ENCODE peak calls at places on chromosomes 4 and X, in five cellular contexts. One of them, this sample, is unnamed.

GRCh38 chr4:56990109-56990508 is 11.4 kb downstream of the POLR2B start:
- DNase-seq in hepatocyte: no peak
- DNase-seq in PC-3: peak
- DNase-seq in neural progenitor cell: no peak
- DNase-seq in GM23338: no peak
- DNase-seq in this sample: peak

GRCh38 chrX:136130931-136131843 is 16.1 kb upstream of the FHL1 start:
- DNase-seq in hepatocyte: no peak
- DNase-seq in PC-3: peak
- DNase-seq in neural progenitor cell: no peak
- DNase-seq in GM23338: no peak
- DNase-seq in this sample: peak

GRCh38 chr4:28462766-28463165 is 1602.1 kb downstream of the STIM2 start:
- DNase-seq in hepatocyte: peak
- DNase-seq in PC-3: peak
- DNase-seq in neural progenitor cell: peak
- DNase-seq in GM23338: peak
- DNase-seq in this sample: peak

GRCh38 chrX:69388526-69388925 is 115.6 kb upstream of the NALF2 start:
- DNase-seq in hepatocyte: no peak
- DNase-seq in PC-3: no peak
- DNase-seq in neural progenitor cell: no peak
- DNase-seq in GM23338: no peak
- DNase-seq in this sample: no peak

GRCh38 chr4:38909015-38909414 is 41.4 kb downstream of the FAM114A1 start:
- DNase-seq in hepatocyte: no peak
- DNase-seq in PC-3: no peak
- DNase-seq in neural progenitor cell: no peak
- DNase-seq in GM23338: no peak
- DNase-seq in this sample: no peak

GRCh38 chrX:110944793-110945466 is 149.3 kb upstream of the CHRDL1 start:
- DNase-seq in hepatocyte: no peak
- DNase-seq in PC-3: no peak
- DNase-seq in neural progenitor cell: peak
- DNase-seq in GM23338: peak
- DNase-seq in this sample: no peak

GRCh38 chr4:119299221-119300071 is 22.5 kb downstream of the FABP2 start:
- DNase-seq in hepatocyte: peak
- DNase-seq in PC-3: peak
- DNase-seq in neural progenitor cell: no peak
- DNase-seq in GM23338: peak
- DNase-seq in this sample: peak

GRCh38 chr4:14632041-14632440 is 370.2 kb upstream of the CPEB2 start:
- DNase-seq in hepatocyte: no peak
- DNase-seq in PC-3: no peak
- DNase-seq in neural progenitor cell: no peak
- DNase-seq in GM23338: no peak
- DNase-seq in this sample: no peak

GRCh38 chr4:153616005-153616555 is 68.0 kb upstream of the TLR2 start:
- DNase-seq in hepatocyte: no peak
- DNase-seq in PC-3: no peak
- DNase-seq in neural progenitor cell: no peak
- DNase-seq in GM23338: no peak
- DNase-seq in this sample: no peak

GRCh38 chr4:76830612-76831474 is 67.1 kb downstream of the SOWAHB start:
- DNase-seq in hepatocyte: peak
- DNase-seq in PC-3: peak
- DNase-seq in neural progenitor cell: peak
- DNase-seq in GM23338: peak
- DNase-seq in this sample: peak

DNA sequence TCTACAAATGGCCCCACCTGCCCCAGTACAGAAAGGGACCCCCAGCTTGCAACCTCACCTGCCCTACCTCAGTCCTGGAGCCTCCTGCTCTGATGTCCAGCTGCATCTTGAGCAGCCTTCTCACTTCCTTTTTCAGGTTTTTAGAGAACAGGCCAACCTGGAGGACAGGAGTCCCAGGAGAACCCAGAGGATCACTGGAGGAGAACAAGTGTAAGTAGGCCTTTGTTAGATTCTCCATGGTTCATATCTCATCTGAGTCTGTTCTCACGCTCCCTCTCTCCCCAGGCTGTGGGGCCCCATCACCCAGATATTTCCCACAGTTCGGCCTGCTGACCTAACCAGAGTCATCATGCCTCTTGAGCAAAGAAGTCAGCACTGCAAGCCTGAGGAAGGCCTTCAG is 3.6 kb downstream of the MAGEA11 start:
- DNase-seq in hepatocyte: no peak
- DNase-seq in PC-3: no peak
- DNase-seq in neural progenitor cell: no peak
- DNase-seq in GM23338: no peak
- DNase-seq in this sample: no peak
- TF ChIP-seq EZH2phosphoT487 in hepatocyte: no peak
- TF ChIP-seq EZH2phosphoT487 in PC-3: no peak
- TF ChIP-seq EZH2phosphoT487 in neural progenitor cell: no peak
- TF ChIP-seq EZH2phosphoT487 in GM23338: no peak
- TF ChIP-seq EZH2phosphoT487 in this sample: no peak

GRCh38 chrX:40140706-40141499 is 43.1 kb upstream of the BCOR start:
- DNase-seq in hepatocyte: no peak
- DNase-seq in PC-3: no peak
- DNase-seq in neural progenitor cell: peak
- DNase-seq in GM23338: peak
- DNase-seq in this sample: peak
- H3K27ac ChIP-seq in hepatocyte: peak
- H3K27ac ChIP-seq in PC-3: no peak
- H3K27ac ChIP-seq in neural progenitor cell: no peak
- H3K27ac ChIP-seq in GM23338: peak
- H3K27ac ChIP-seq in this sample: peak

DNA sequence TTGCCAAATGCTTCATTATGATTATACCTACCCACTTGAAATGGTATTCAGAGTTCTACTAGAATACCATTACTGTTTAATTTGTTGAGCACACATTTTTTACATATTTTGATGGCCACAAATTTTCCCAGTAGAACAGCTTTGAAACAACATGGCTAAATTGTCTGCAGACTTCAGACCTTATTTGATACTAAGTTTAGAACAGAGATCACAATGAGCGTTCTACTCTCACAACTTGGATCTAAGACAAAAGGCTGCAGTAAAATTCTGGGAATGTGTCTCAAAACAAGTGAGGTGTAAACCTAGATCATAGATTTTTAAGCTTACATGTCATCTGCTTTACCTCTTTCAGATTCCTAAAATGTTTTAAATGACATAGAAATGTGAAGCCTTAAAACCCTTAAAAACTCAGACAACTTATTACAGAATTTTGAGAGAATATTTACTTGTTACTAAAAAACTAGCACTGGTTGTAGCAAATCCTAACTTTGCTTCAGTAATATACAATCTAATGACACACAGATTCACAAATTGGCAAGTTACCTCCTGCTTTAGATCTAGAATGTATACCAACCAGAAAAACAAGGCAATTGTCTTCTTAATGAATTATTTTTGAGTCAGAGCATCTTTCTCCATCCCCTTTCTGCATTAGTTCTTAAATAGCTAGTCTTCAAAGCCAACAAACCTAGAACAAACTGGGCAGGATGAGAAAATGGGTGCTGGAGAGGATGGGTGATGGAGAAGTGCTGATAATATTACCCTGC is 243.3 kb downstream of the SLC7A11 start:
- DNase-seq in hepatocyte: no peak
- DNase-seq in PC-3: no peak
- DNase-seq in neural progenitor cell: no peak
- DNase-seq in GM23338: no peak
- DNase-seq in this sample: peak
- TF ChIP-seq EZH2phosphoT487 in hepatocyte: no peak
- TF ChIP-seq EZH2phosphoT487 in PC-3: no peak
- TF ChIP-seq EZH2phosphoT487 in neural progenitor cell: no peak
- TF ChIP-seq EZH2phosphoT487 in GM23338: no peak
- TF ChIP-seq EZH2phosphoT487 in this sample: no peak

GRCh38 chr4:17169699-17170098 is 271.3 kb upstream of the LDB2 start:
- DNase-seq in hepatocyte: no peak
- DNase-seq in PC-3: no peak
- DNase-seq in neural progenitor cell: no peak
- DNase-seq in GM23338: no peak
- DNase-seq in this sample: no peak
- H3K27ac ChIP-seq in hepatocyte: no peak
- H3K27ac ChIP-seq in PC-3: no peak
- H3K27ac ChIP-seq in neural progenitor cell: no peak
- H3K27ac ChIP-seq in GM23338: no peak
- H3K27ac ChIP-seq in this sample: no peak

DNA sequence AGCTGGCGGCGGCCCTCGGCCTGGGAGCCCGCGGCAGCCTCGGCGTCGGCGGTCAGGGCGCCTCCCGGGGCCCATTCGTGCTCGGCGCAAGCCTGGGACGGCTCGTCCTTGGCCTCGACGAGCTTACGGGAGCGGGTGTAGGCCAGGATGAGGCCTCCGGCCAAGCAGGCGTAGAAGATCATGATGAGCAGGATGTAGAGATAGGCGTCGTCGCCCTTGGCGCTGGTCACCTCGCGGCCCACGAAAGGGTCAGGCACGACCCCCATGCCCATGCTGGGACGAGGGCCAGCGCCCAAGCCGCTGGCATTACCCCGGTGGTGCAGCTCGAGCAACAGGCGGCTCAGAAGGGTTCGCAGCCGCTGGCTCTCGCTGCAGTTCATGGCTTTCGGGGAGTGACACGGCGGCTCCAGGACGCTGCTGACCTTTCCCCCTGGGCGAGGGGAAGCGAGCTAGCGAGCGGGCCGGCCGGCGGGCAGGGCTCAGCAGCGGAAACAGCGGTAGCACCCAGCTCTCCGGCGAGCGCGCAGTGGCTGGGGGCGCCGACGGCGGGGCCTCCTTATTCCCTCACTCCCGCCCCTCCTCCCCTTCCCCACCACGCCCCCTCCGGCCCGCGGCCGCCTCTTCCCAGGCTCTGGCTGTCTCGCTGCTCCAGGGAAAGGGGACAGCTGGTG is at the start of gene KCNE5:
- DNase-seq in hepatocyte: peak
- DNase-seq in PC-3: no peak
- DNase-seq in neural progenitor cell: peak
- DNase-seq in GM23338: peak
- DNase-seq in this sample: peak
- TF ChIP-seq EZH2phosphoT487 in hepatocyte: no peak
- TF ChIP-seq EZH2phosphoT487 in PC-3: no peak
- TF ChIP-seq EZH2phosphoT487 in neural progenitor cell: no peak
- TF ChIP-seq EZH2phosphoT487 in GM23338: no peak
- TF ChIP-seq EZH2phosphoT487 in this sample: no peak

GRCh38 chr4:168551945-168552695 is 55.3 kb downstream of the PALLD start:
- DNase-seq in hepatocyte: no peak
- DNase-seq in PC-3: peak
- DNase-seq in neural progenitor cell: peak
- DNase-seq in GM23338: peak
- DNase-seq in this sample: peak

GRCh38 chr4:168551211-168551610 is 54.4 kb downstream of the PALLD start:
- DNase-seq in hepatocyte: no peak
- DNase-seq in PC-3: peak
- DNase-seq in neural progenitor cell: no peak
- DNase-seq in GM23338: no peak
- DNase-seq in this sample: peak

GRCh38 chr4:168550071-168550766 is 53.4 kb downstream of the PALLD start:
- DNase-seq in hepatocyte: no peak
- DNase-seq in PC-3: peak
- DNase-seq in neural progenitor cell: no peak
- DNase-seq in GM23338: peak
- DNase-seq in this sample: peak

GRCh38 chr4:168553714-168554370 is 57.0 kb downstream of the PALLD start:
- DNase-seq in hepatocyte: no peak
- DNase-seq in PC-3: no peak
- DNase-seq in neural progenitor cell: no peak
- DNase-seq in GM23338: no peak
- DNase-seq in this sample: no peak

GRCh38 chr4:168549145-168549544 is 52.3 kb downstream of the PALLD start:
- DNase-seq in hepatocyte: no peak
- DNase-seq in PC-3: no peak
- DNase-seq in neural progenitor cell: no peak
- DNase-seq in GM23338: no peak
- DNase-seq in this sample: no peak
- H3K27ac ChIP-seq in hepatocyte: no peak
- H3K27ac ChIP-seq in PC-3: no peak
- H3K27ac ChIP-seq in neural progenitor cell: no peak
- H3K27ac ChIP-seq in GM23338: no peak
- H3K27ac ChIP-seq in this sample: peak

GRCh38 chr4:140136509-140136908 is 17.5 kb downstream of the MAML3 start:
- DNase-seq in hepatocyte: no peak
- DNase-seq in PC-3: peak
- DNase-seq in neural progenitor cell: no peak
- DNase-seq in GM23338: no peak
- DNase-seq in this sample: peak
- TF ChIP-seq EZH2phosphoT487 in hepatocyte: no peak
- TF ChIP-seq EZH2phosphoT487 in PC-3: no peak
- TF ChIP-seq EZH2phosphoT487 in neural progenitor cell: no peak
- TF ChIP-seq EZH2phosphoT487 in GM23338: no peak
- TF ChIP-seq EZH2phosphoT487 in this sample: no peak

GRCh38 chrX:154827194-154827593 is 7.3 kb downstream of the SMIM9 start:
- DNase-seq in hepatocyte: no peak
- DNase-seq in PC-3: no peak
- DNase-seq in neural progenitor cell: no peak
- DNase-seq in GM23338: no peak
- DNase-seq in this sample: no peak
- H3K27ac ChIP-seq in hepatocyte: no peak
- H3K27ac ChIP-seq in PC-3: no peak
- H3K27ac ChIP-seq in neural progenitor cell: no peak
- H3K27ac ChIP-seq in GM23338: no peak
- H3K27ac ChIP-seq in this sample: no peak